ENCODE peak calls at places on chromosomes 5 and 9, in six cellular contexts. One of them, this sample, is unnamed.
A peak's percentile ranks its signal among the peaks of the same experiment; 100 is the strongest.

GRCh38 chr9:127803507-127804352 is 1.0 kb downstream of the FPGS start:
- DNase-seq in ACHN: peak; percentile 54
- DNase-seq in Daoy: peak; percentile 85
- DNase-seq in mesenteric fat pad: no peak
- DNase-seq in sciatic nerve: no peak
- DNase-seq in amniotic stem cell: no peak
- DNase-seq in this sample: no peak

GRCh38 chr5:72407541-72407940 is 87.4 kb downstream of the PTCD2 start:
- DNase-seq in ACHN: no peak
- DNase-seq in Daoy: no peak
- DNase-seq in mesenteric fat pad: no peak
- DNase-seq in sciatic nerve: no peak
- DNase-seq in amniotic stem cell: no peak
- DNase-seq in this sample: no peak

GRCh38 chr9:14313951-14314423 is at the start of gene NFIB:
- DNase-seq in ACHN: peak; percentile 56
- DNase-seq in Daoy: peak; percentile 84
- DNase-seq in mesenteric fat pad: no peak
- DNase-seq in sciatic nerve: peak; percentile 73
- DNase-seq in amniotic stem cell: no peak
- DNase-seq in this sample: no peak

GRCh38 chr9:7209990-7210389 is 452.2 kb downstream of the KDM4C start:
- DNase-seq in ACHN: no peak
- DNase-seq in Daoy: no peak
- DNase-seq in mesenteric fat pad: no peak
- DNase-seq in sciatic nerve: no peak
- DNase-seq in amniotic stem cell: no peak
- DNase-seq in this sample: no peak

GRCh38 chr9:79049371-79049770 is 522.4 kb upstream of the TLE4 start:
- DNase-seq in ACHN: no peak
- DNase-seq in Daoy: no peak
- DNase-seq in mesenteric fat pad: no peak
- DNase-seq in sciatic nerve: no peak
- DNase-seq in amniotic stem cell: no peak
- DNase-seq in this sample: no peak

GRCh38 chr9:85610074-85610855 is 131.5 kb downstream of the AGTPBP1 start:
- DNase-seq in ACHN: peak; percentile 78
- DNase-seq in Daoy: peak; percentile 61
- DNase-seq in mesenteric fat pad: no peak
- DNase-seq in sciatic nerve: no peak
- DNase-seq in amniotic stem cell: peak; percentile 66
- DNase-seq in this sample: peak; percentile 48

GRCh38 chr9:107953556-107954158 is 464.1 kb upstream of the KLF4 start:
- DNase-seq in ACHN: no peak
- DNase-seq in Daoy: no peak
- DNase-seq in mesenteric fat pad: no peak
- DNase-seq in sciatic nerve: no peak
- DNase-seq in amniotic stem cell: no peak
- DNase-seq in this sample: no peak

GRCh38 chr5:59587489-59588337 is 305.8 kb downstream of the PDE4D start:
- DNase-seq in ACHN: peak; percentile 83
- DNase-seq in Daoy: peak; percentile 38
- DNase-seq in mesenteric fat pad: no peak
- DNase-seq in sciatic nerve: no peak
- DNase-seq in amniotic stem cell: no peak
- DNase-seq in this sample: peak; percentile 17

GRCh38 chr9:123318961-123319421 is 37.0 kb upstream of the CRB2 start:
- DNase-seq in ACHN: no peak
- DNase-seq in Daoy: no peak
- DNase-seq in mesenteric fat pad: no peak
- DNase-seq in sciatic nerve: no peak
- DNase-seq in amniotic stem cell: no peak
- DNase-seq in this sample: no peak

GRCh38 chr5:143021595-143021994 is 251.4 kb downstream of the ARHGAP26 start:
- DNase-seq in ACHN: no peak
- DNase-seq in Daoy: no peak
- DNase-seq in mesenteric fat pad: no peak
- DNase-seq in sciatic nerve: no peak
- DNase-seq in amniotic stem cell: no peak
- DNase-seq in this sample: no peak

GRCh38 chr9:86098793-86099694 is at the start of gene GOLM1:
- DNase-seq in ACHN: peak; percentile 63
- DNase-seq in Daoy: peak; percentile 80
- DNase-seq in mesenteric fat pad: no peak
- DNase-seq in sciatic nerve: peak; percentile 66
- DNase-seq in amniotic stem cell: no peak
- DNase-seq in this sample: peak; percentile 61

GRCh38 chr9:82777366-82777765 is 285.6 kb downstream of the RASEF start:
- DNase-seq in ACHN: no peak
- DNase-seq in Daoy: no peak
- DNase-seq in mesenteric fat pad: no peak
- DNase-seq in sciatic nerve: no peak
- DNase-seq in amniotic stem cell: no peak
- DNase-seq in this sample: no peak

GRCh38 chr9:38022995-38023394 is 46.0 kb downstream of the SHB start:
- DNase-seq in ACHN: no peak
- DNase-seq in Daoy: no peak
- DNase-seq in mesenteric fat pad: no peak
- DNase-seq in sciatic nerve: no peak
- DNase-seq in amniotic stem cell: no peak
- DNase-seq in this sample: no peak

GRCh38 chr5:122192883-122193496 is 63.6 kb downstream of the ZNF474 start:
- DNase-seq in ACHN: peak; percentile 60
- DNase-seq in Daoy: peak; percentile 73
- DNase-seq in mesenteric fat pad: no peak
- DNase-seq in sciatic nerve: no peak
- DNase-seq in amniotic stem cell: peak; percentile 72
- DNase-seq in this sample: peak; percentile 32

GRCh38 chr5:36447776-36448175 is 146.1 kb upstream of the RANBP3L start:
- DNase-seq in ACHN: no peak
- DNase-seq in Daoy: no peak
- DNase-seq in mesenteric fat pad: no peak
- DNase-seq in sciatic nerve: no peak
- DNase-seq in amniotic stem cell: no peak
- DNase-seq in this sample: no peak

GRCh38 chr5:19229210-19229835 is 758.7 kb downstream of the CDH18 start:
- DNase-seq in ACHN: no peak
- DNase-seq in Daoy: no peak
- DNase-seq in mesenteric fat pad: no peak
- DNase-seq in sciatic nerve: no peak
- DNase-seq in amniotic stem cell: no peak
- DNase-seq in this sample: no peak

GRCh38 chr5:51651889-51652288 is 268.6 kb downstream of the ISL1 start:
- DNase-seq in ACHN: peak; percentile 58
- DNase-seq in Daoy: no peak
- DNase-seq in mesenteric fat pad: no peak
- DNase-seq in sciatic nerve: no peak
- DNase-seq in amniotic stem cell: no peak
- DNase-seq in this sample: no peak

GRCh38 chr9:35618854-35619799 is 914 bp upstream of the CD72 start:
- DNase-seq in ACHN: no peak
- DNase-seq in Daoy: no peak
- DNase-seq in mesenteric fat pad: no peak
- DNase-seq in sciatic nerve: no peak
- DNase-seq in amniotic stem cell: no peak
- DNase-seq in this sample: no peak

GRCh38 chr5:82422751-82423181 is 144.6 kb upstream of the RPS23 start:
- DNase-seq in ACHN: no peak
- DNase-seq in Daoy: no peak
- DNase-seq in mesenteric fat pad: no peak
- DNase-seq in sciatic nerve: no peak
- DNase-seq in amniotic stem cell: no peak
- DNase-seq in this sample: no peak

GRCh38 chr5:156825688-156826087 is 24.4 kb upstream of the PPP1R2B start:
- DNase-seq in ACHN: no peak
- DNase-seq in Daoy: no peak
- DNase-seq in mesenteric fat pad: no peak
- DNase-seq in sciatic nerve: no peak
- DNase-seq in amniotic stem cell: no peak
- DNase-seq in this sample: no peak

GRCh38 chr5:14728109-14728938 is 63.8 kb downstream of the OTULIN start:
- DNase-seq in ACHN: no peak
- DNase-seq in Daoy: no peak
- DNase-seq in mesenteric fat pad: peak; percentile 73
- DNase-seq in sciatic nerve: no peak
- DNase-seq in amniotic stem cell: no peak
- DNase-seq in this sample: no peak

GRCh38 chr5:37710965-37711364 is 128.9 kb downstream of the GDNF start:
- DNase-seq in ACHN: no peak
- DNase-seq in Daoy: no peak
- DNase-seq in mesenteric fat pad: no peak
- DNase-seq in sciatic nerve: no peak
- DNase-seq in amniotic stem cell: no peak
- DNase-seq in this sample: no peak

GRCh38 chr5:16609412-16609811 is 7.4 kb downstream of the RETREG1 start:
- DNase-seq in ACHN: no peak
- DNase-seq in Daoy: no peak
- DNase-seq in mesenteric fat pad: no peak
- DNase-seq in sciatic nerve: no peak
- DNase-seq in amniotic stem cell: no peak
- DNase-seq in this sample: no peak

GRCh38 chr5:136203303-136203922 is 10.5 kb upstream of the SMIM32 start:
- DNase-seq in ACHN: no peak
- DNase-seq in Daoy: no peak
- DNase-seq in mesenteric fat pad: peak; percentile 81
- DNase-seq in sciatic nerve: no peak
- DNase-seq in amniotic stem cell: no peak
- DNase-seq in this sample: no peak

GRCh38 chr5:112548246-112548982 is 129.3 kb upstream of the EPB41L4A start:
- DNase-seq in ACHN: peak; percentile 25
- DNase-seq in Daoy: peak; percentile 87
- DNase-seq in mesenteric fat pad: no peak
- DNase-seq in sciatic nerve: no peak
- DNase-seq in amniotic stem cell: peak; percentile 55
- DNase-seq in this sample: no peak

GRCh38 chr5:139611703-139612584 is 36.2 kb upstream of the CXXC5 start:
- DNase-seq in ACHN: no peak
- DNase-seq in Daoy: no peak
- DNase-seq in mesenteric fat pad: peak; percentile 51
- DNase-seq in sciatic nerve: no peak
- DNase-seq in amniotic stem cell: no peak
- DNase-seq in this sample: no peak

GRCh38 chr9:16152276-16153065 is 599.6 kb downstream of the CCDC171 start:
- DNase-seq in ACHN: no peak
- DNase-seq in Daoy: no peak
- DNase-seq in mesenteric fat pad: no peak
- DNase-seq in sciatic nerve: no peak
- DNase-seq in amniotic stem cell: no peak
- DNase-seq in this sample: no peak

GRCh38 chr5:119275873-119276214 is 80.0 kb upstream of the TNFAIP8 start:
- DNase-seq in ACHN: no peak
- DNase-seq in Daoy: no peak
- DNase-seq in mesenteric fat pad: no peak
- DNase-seq in sciatic nerve: no peak
- DNase-seq in amniotic stem cell: no peak
- DNase-seq in this sample: no peak

GRCh38 chr9:133489253-133490190 is 10.6 kb upstream of the SLC2A6 start:
- DNase-seq in ACHN: no peak
- DNase-seq in Daoy: peak; percentile 56
- DNase-seq in mesenteric fat pad: no peak
- DNase-seq in sciatic nerve: no peak
- DNase-seq in amniotic stem cell: no peak
- DNase-seq in this sample: no peak

GRCh38 chr5:67021522-67022316 is 174.9 kb downstream of the CD180 start:
- DNase-seq in ACHN: no peak
- DNase-seq in Daoy: no peak
- DNase-seq in mesenteric fat pad: no peak
- DNase-seq in sciatic nerve: no peak
- DNase-seq in amniotic stem cell: no peak
- DNase-seq in this sample: no peak

GRCh38 chr9:1606253-1606652 is 408.9 kb upstream of the SMARCA2 start:
- DNase-seq in ACHN: no peak
- DNase-seq in Daoy: no peak
- DNase-seq in mesenteric fat pad: no peak
- DNase-seq in sciatic nerve: no peak
- DNase-seq in amniotic stem cell: no peak
- DNase-seq in this sample: no peak

GRCh38 chr5:499233-500209 is 24.7 kb downstream of the SLC9A3 start:
- DNase-seq in ACHN: no peak
- DNase-seq in Daoy: no peak
- DNase-seq in mesenteric fat pad: no peak
- DNase-seq in sciatic nerve: no peak
- DNase-seq in amniotic stem cell: no peak
- DNase-seq in this sample: no peak

GRCh38 chr5:40631236-40631635 is 48.5 kb upstream of the PTGER4 start:
- DNase-seq in ACHN: no peak
- DNase-seq in Daoy: no peak
- DNase-seq in mesenteric fat pad: no peak
- DNase-seq in sciatic nerve: no peak
- DNase-seq in amniotic stem cell: no peak
- DNase-seq in this sample: no peak

GRCh38 chr9:105308448-105309412 is 64.3 kb downstream of the SLC44A1 start:
- DNase-seq in ACHN: no peak
- DNase-seq in Daoy: no peak
- DNase-seq in mesenteric fat pad: no peak
- DNase-seq in sciatic nerve: no peak
- DNase-seq in amniotic stem cell: no peak
- DNase-seq in this sample: no peak

GRCh38 chr9:129850821-129851540 is 15.7 kb downstream of the USP20 start:
- DNase-seq in ACHN: peak; percentile 14
- DNase-seq in Daoy: no peak
- DNase-seq in mesenteric fat pad: no peak
- DNase-seq in sciatic nerve: no peak
- DNase-seq in amniotic stem cell: no peak
- DNase-seq in this sample: no peak

GRCh38 chr5:81393783-81394718 is at the start of gene ACOT12:
- DNase-seq in ACHN: peak; percentile 3
- DNase-seq in Daoy: peak; percentile 33
- DNase-seq in mesenteric fat pad: no peak
- DNase-seq in sciatic nerve: no peak
- DNase-seq in amniotic stem cell: no peak
- DNase-seq in this sample: no peak

GRCh38 chr9:131627846-131628820 is 82.8 kb downstream of the PRRT1B start:
- DNase-seq in ACHN: no peak
- DNase-seq in Daoy: peak; percentile 83
- DNase-seq in mesenteric fat pad: no peak
- DNase-seq in sciatic nerve: no peak
- DNase-seq in amniotic stem cell: no peak
- DNase-seq in this sample: no peak

GRCh38 chr5:133610489-133611356 is 1.6 kb downstream of the FSTL4 start:
- DNase-seq in ACHN: peak; percentile 69
- DNase-seq in Daoy: peak; percentile 72
- DNase-seq in mesenteric fat pad: no peak
- DNase-seq in sciatic nerve: peak; percentile 74
- DNase-seq in amniotic stem cell: no peak
- DNase-seq in this sample: peak; percentile 2

GRCh38 chr5:39195198-39195826 is 24.1 kb downstream of the FYB1 start:
- DNase-seq in ACHN: no peak
- DNase-seq in Daoy: no peak
- DNase-seq in mesenteric fat pad: no peak
- DNase-seq in sciatic nerve: no peak
- DNase-seq in amniotic stem cell: no peak
- DNase-seq in this sample: no peak